ENCODE peak calls at places on chromosomes 16 and 17, in six cellular contexts. One of them, this sample, is unnamed. For H3K4me1, the result is how much of the 10 kb centered on the place peaks cover.

GRCh38 chr16:80619824-80620223 is 79.0 kb downstream of the DYNLRB2 start:
- DNase-seq in breast epithelium: no peak
- DNase-seq in stomach: no peak
- DNase-seq in K562: no peak
- DNase-seq in transverse colon: no peak
- DNase-seq in HCT116: no peak
- DNase-seq in this sample: peak

GRCh38 chr17:45775576-45776011 is 8.5 kb upstream of the CRHR1 start:
- DNase-seq in HCT116: no peak
- DNase-seq in stomach: peak
- DNase-seq in K562: no peak
- DNase-seq in transverse colon: peak
- DNase-seq in breast epithelium: no peak
- DNase-seq in this sample: no peak

GRCh38 chr16:16145286-16145685 is 78.0 kb downstream of the ABCC6 start:
- DNase-seq in K562: no peak
- DNase-seq in HCT116: no peak
- DNase-seq in stomach: no peak
- DNase-seq in transverse colon: no peak
- DNase-seq in breast epithelium: no peak
- DNase-seq in this sample: no peak

GRCh38 chr17:30832438-30832790 is 648 bp downstream of the ATAD5 start:
- DNase-seq in HCT116: no peak
- DNase-seq in transverse colon: no peak
- DNase-seq in breast epithelium: no peak
- DNase-seq in K562: no peak
- DNase-seq in stomach: no peak
- DNase-seq in this sample: no peak

GRCh38 chr17:249236-249993 is 68.0 kb upstream of the DOC2B start:
- DNase-seq in stomach: peak
- DNase-seq in HCT116: no peak
- DNase-seq in transverse colon: peak
- DNase-seq in breast epithelium: peak
- DNase-seq in K562: no peak
- DNase-seq in this sample: no peak

GRCh38 chr17:82775033-82775823 is 23.4 kb downstream of the TBCD start:
- DNase-seq in breast epithelium: peak
- DNase-seq in K562: peak
- DNase-seq in stomach: peak
- DNase-seq in transverse colon: peak
- DNase-seq in HCT116: peak
- DNase-seq in this sample: no peak

GRCh38 chr17:2828396-2829038 is 32.3 kb downstream of the RAP1GAP2 start:
- DNase-seq in breast epithelium: peak
- DNase-seq in stomach: peak
- DNase-seq in HCT116: peak
- DNase-seq in K562: peak
- DNase-seq in transverse colon: peak
- DNase-seq in this sample: no peak

GRCh38 chr17:37802061-37802460 is 57.2 kb upstream of the HNF1B start:
- DNase-seq in breast epithelium: no peak
- DNase-seq in HCT116: no peak
- DNase-seq in stomach: no peak
- DNase-seq in K562: no peak
- DNase-seq in transverse colon: no peak
- DNase-seq in this sample: no peak

GRCh38 chr17:77451894-77452852 is 311.4 kb downstream of the SEC14L1 start:
- DNase-seq in K562: no peak
- DNase-seq in breast epithelium: peak
- DNase-seq in transverse colon: peak
- DNase-seq in stomach: peak
- DNase-seq in HCT116: no peak
- DNase-seq in this sample: no peak

GRCh38 chr17:20986767-20987510 is 55.9 kb downstream of the USP22 start:
- DNase-seq in transverse colon: no peak
- DNase-seq in K562: no peak
- DNase-seq in HCT116: no peak
- DNase-seq in breast epithelium: no peak
- DNase-seq in stomach: no peak
- DNase-seq in this sample: no peak

GRCh38 chr16:9008335-9009260 is 44.9 kb upstream of the USP7 start:
- DNase-seq in K562: peak
- DNase-seq in stomach: peak
- DNase-seq in HCT116: no peak
- DNase-seq in breast epithelium: peak
- DNase-seq in transverse colon: peak
- DNase-seq in this sample: no peak

GRCh38 chr17:45785373-45786193 is 1.5 kb downstream of the CRHR1 start:
- DNase-seq in transverse colon: no peak
- DNase-seq in breast epithelium: no peak
- DNase-seq in K562: no peak
- DNase-seq in stomach: no peak
- DNase-seq in HCT116: no peak
- DNase-seq in this sample: no peak

GRCh38 chr16:87608400-87608985 is 6.2 kb downstream of the JPH3 start:
- DNase-seq in HCT116: no peak
- DNase-seq in K562: peak
- DNase-seq in stomach: peak
- DNase-seq in breast epithelium: peak
- DNase-seq in transverse colon: peak
- DNase-seq in this sample: no peak

GRCh38 chr16:50304467-50305440 is 38.4 kb downstream of the ADCY7 start:
- DNase-seq in HCT116: no peak
- DNase-seq in breast epithelium: peak
- DNase-seq in stomach: no peak
- DNase-seq in K562: no peak
- DNase-seq in transverse colon: no peak
- DNase-seq in this sample: no peak

GRCh38 chr16:59880626-59881025 is 1146.5 kb upstream of the GOT2 start:
- DNase-seq in K562: no peak
- DNase-seq in stomach: no peak
- DNase-seq in breast epithelium: no peak
- DNase-seq in HCT116: no peak
- DNase-seq in transverse colon: no peak
- DNase-seq in this sample: no peak

GRCh38 chr17:4559139-4559791 is 1.1 kb downstream of the GGT6 start:
- DNase-seq in breast epithelium: no peak
- DNase-seq in stomach: peak
- DNase-seq in K562: no peak
- DNase-seq in HCT116: no peak
- DNase-seq in transverse colon: peak
- DNase-seq in this sample: no peak

GRCh38 chr17:9071016-9071415 is 49.7 kb downstream of the NTN1 start:
- DNase-seq in K562: no peak
- DNase-seq in HCT116: no peak
- DNase-seq in breast epithelium: no peak
- DNase-seq in transverse colon: no peak
- DNase-seq in stomach: no peak
- DNase-seq in this sample: no peak

GRCh38 chr17:6608321-6608720 is 32.2 kb downstream of the KIAA0753 start:
- DNase-seq in breast epithelium: no peak
- DNase-seq in HCT116: peak
- DNase-seq in stomach: no peak
- DNase-seq in transverse colon: no peak
- DNase-seq in K562: no peak
- DNase-seq in this sample: no peak

GRCh38 chr16:30076276-30076791 is 540 bp downstream of the PPP4C start:
- DNase-seq in stomach: no peak
- DNase-seq in HCT116: no peak
- DNase-seq in K562: no peak
- DNase-seq in breast epithelium: no peak
- DNase-seq in transverse colon: peak
- DNase-seq in this sample: no peak

GRCh38 chr16:66553223-66553622 is 847 bp downstream of the CKLF start:
- DNase-seq in breast epithelium: no peak
- DNase-seq in transverse colon: peak
- DNase-seq in stomach: peak
- DNase-seq in K562: no peak
- DNase-seq in HCT116: no peak
- DNase-seq in this sample: no peak

GRCh38 chr17:4073983-4074830 is 68.6 kb downstream of the ZZEF1 start:
- DNase-seq in K562: no peak
- DNase-seq in transverse colon: peak
- DNase-seq in stomach: peak
- DNase-seq in HCT116: no peak
- DNase-seq in breast epithelium: no peak
- DNase-seq in this sample: no peak

GRCh38 chr17:65600518-65600917 is 39.1 kb upstream of the AXIN2 start:
- DNase-seq in transverse colon: no peak
- DNase-seq in K562: no peak
- DNase-seq in stomach: no peak
- DNase-seq in HCT116: no peak
- DNase-seq in breast epithelium: no peak
- DNase-seq in this sample: no peak

GRCh38 chr16:81445143-81445922 is 725 bp downstream of the CMIP start:
- DNase-seq in HCT116: no peak
- DNase-seq in transverse colon: peak
- DNase-seq in breast epithelium: peak
- DNase-seq in stomach: peak
- DNase-seq in K562: peak
- DNase-seq in this sample: no peak

DNA sequence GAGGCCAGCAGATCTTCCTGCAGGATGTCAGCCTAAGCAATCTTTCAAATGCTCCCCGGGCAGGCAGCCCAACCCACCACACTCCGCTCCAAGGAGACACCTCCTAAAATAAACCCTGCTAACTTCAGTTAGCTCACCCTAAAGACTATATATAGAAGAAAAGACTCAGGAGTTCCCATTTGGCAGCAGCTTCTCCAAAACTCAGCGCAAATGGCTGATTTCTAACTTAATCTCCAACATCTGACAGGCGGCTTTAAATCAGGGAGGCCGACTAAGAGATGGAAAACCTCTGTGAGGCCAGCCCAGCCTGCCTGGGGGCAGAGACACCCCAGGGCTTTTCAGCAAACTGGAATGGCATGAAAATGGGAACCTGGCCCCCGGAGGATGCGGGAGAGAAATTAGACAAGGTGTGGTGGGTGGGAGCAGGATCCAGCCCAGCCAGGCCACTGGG is 91.6 kb downstream of the XYLT1 start:
- DNase-seq in breast epithelium: no peak
- DNase-seq in transverse colon: peak
- DNase-seq in HCT116: no peak
- DNase-seq in K562: no peak
- DNase-seq in stomach: no peak
- DNase-seq in this sample: no peak
- TF ChIP-seq POLR2AphosphoS5 in breast epithelium: no peak
- TF ChIP-seq POLR2AphosphoS5 in transverse colon: peak
- TF ChIP-seq POLR2AphosphoS5 in HCT116: no peak
- TF ChIP-seq POLR2AphosphoS5 in K562: no peak
- TF ChIP-seq POLR2AphosphoS5 in stomach: no peak
- TF ChIP-seq POLR2AphosphoS5 in this sample: peak

DNA sequence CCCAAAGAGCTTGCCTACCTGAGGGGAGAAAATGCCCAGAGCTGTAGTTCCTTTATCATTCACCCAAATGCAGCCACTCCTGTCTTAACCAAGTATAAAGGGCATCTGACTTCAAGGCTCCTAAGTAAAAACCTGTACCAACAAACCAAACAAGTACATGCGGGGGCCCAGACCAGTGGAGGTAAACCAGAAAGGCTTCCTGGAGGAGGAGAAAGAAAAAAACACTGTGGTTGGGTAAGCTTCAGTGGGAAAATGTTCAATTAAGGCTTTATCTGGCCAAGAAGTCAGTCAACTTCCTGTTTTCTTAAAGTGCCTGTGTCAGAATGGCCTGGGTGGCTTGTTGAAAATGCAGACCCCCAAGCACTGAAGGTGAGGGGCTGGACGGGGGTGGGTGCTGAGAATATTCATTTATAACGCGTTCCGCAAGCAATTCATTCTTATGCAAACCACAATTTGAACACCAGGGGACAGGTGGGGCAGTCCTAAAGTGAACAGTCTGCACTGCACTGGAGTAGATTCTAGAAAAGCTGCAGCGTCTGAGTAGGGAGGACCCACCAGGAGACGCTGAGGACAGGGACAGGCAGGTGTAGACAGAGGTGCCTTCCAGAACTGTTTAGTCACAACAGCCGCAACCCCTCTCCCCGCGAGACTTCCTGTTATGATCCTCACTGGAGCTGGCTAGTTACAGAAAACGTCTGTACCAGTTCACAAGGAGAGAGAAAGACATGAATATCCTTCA is 467.1 kb downstream of the SOX9 start:
- DNase-seq in K562: no peak
- DNase-seq in HCT116: no peak
- DNase-seq in transverse colon: peak
- DNase-seq in breast epithelium: no peak
- DNase-seq in stomach: no peak
- DNase-seq in this sample: no peak
- H3K4me3 ChIP-seq in K562: no peak
- H3K4me3 ChIP-seq in HCT116: peak
- H3K4me3 ChIP-seq in transverse colon: no peak
- H3K4me3 ChIP-seq in breast epithelium: no peak
- H3K4me3 ChIP-seq in stomach: peak
- H3K4me3 ChIP-seq in this sample: no peak

GRCh38 chr17:50129946-50130777 is at the start of gene SAMD14:
- DNase-seq in transverse colon: no peak
- DNase-seq in breast epithelium: no peak
- DNase-seq in stomach: no peak
- DNase-seq in HCT116: no peak
- DNase-seq in K562: peak
- DNase-seq in this sample: no peak

GRCh38 chr17:50129303-50129945 is 536 bp downstream of the SAMD14 start:
- DNase-seq in stomach: no peak
- DNase-seq in transverse colon: no peak
- DNase-seq in breast epithelium: no peak
- DNase-seq in K562: no peak
- DNase-seq in HCT116: no peak
- DNase-seq in this sample: no peak

GRCh38 chr17:50128441-50129302 is 1.3 kb downstream of the SAMD14 start:
- DNase-seq in HCT116: no peak
- DNase-seq in breast epithelium: no peak
- DNase-seq in transverse colon: no peak
- DNase-seq in stomach: no peak
- DNase-seq in K562: no peak
- DNase-seq in this sample: no peak

GRCh38 chr17:50132104-50132794 is 2.3 kb upstream of the SAMD14 start:
- DNase-seq in K562: no peak
- DNase-seq in breast epithelium: no peak
- DNase-seq in transverse colon: no peak
- DNase-seq in HCT116: no peak
- DNase-seq in stomach: no peak
- DNase-seq in this sample: no peak

GRCh38 chr17:50130778-50131317 is 888 bp upstream of the SAMD14 start:
- DNase-seq in transverse colon: no peak
- DNase-seq in HCT116: no peak
- DNase-seq in K562: no peak
- DNase-seq in breast epithelium: no peak
- DNase-seq in stomach: no peak
- DNase-seq in this sample: no peak
- H3K4me1 ChIP-seq in transverse colon: under half
- H3K4me1 ChIP-seq in HCT116: under half
- H3K4me1 ChIP-seq in K562: under half
- H3K4me1 ChIP-seq in breast epithelium: under half
- H3K4me1 ChIP-seq in stomach: half or more
- H3K4me1 ChIP-seq in this sample: under half

DNA sequence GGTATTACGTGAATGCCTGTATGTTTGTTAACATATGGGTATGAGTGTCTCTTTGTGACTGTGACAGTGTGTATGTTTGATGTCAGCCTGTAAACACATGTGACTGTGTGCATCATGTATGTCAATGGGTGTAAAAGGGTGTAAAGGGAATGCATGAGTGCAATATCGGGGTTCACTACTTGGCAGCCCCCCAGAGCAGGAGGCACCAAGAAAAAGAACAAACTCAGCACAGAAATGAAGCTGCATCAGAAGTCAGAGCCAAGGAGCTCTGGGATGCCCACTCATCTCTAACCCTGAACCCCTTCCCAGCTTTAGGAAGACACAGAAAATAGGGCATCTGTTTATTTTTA is 2.1 kb upstream of the HOXB6 start:
- DNase-seq in K562: no peak
- DNase-seq in transverse colon: no peak
- DNase-seq in stomach: no peak
- DNase-seq in breast epithelium: no peak
- DNase-seq in HCT116: no peak
- DNase-seq in this sample: no peak
- TF ChIP-seq POLR2AphosphoS5 in K562: no peak
- TF ChIP-seq POLR2AphosphoS5 in transverse colon: no peak
- TF ChIP-seq POLR2AphosphoS5 in stomach: no peak
- TF ChIP-seq POLR2AphosphoS5 in breast epithelium: no peak
- TF ChIP-seq POLR2AphosphoS5 in HCT116: no peak
- TF ChIP-seq POLR2AphosphoS5 in this sample: no peak

This sample was measured in vagina.